ENCODE peak calls at places on chromosomes 2 and 18, in seven cellular contexts. One of them, this sample, is unnamed.

GRCh38 chr2:133739039-133739438 is 170.8 kb upstream of the NCKAP5 start:
- DNase-seq in SK-N-SH: no peak
- DNase-seq in MM.1S: no peak
- DNase-seq in OCI-LY7: no peak
- DNase-seq in PC-3: no peak
- DNase-seq in hepatocyte: no peak
- DNase-seq in HCT116: no peak
- DNase-seq in this sample: no peak

GRCh38 chr18:73918816-73919215 is 228.8 kb downstream of the FBXO15 start:
- DNase-seq in SK-N-SH: no peak
- DNase-seq in MM.1S: no peak
- DNase-seq in OCI-LY7: no peak
- DNase-seq in PC-3: no peak
- DNase-seq in hepatocyte: no peak
- DNase-seq in HCT116: no peak
- DNase-seq in this sample: no peak

GRCh38 chr2:60818272-60818671 is 62.2 kb downstream of the PAPOLG start:
- DNase-seq in SK-N-SH: no peak
- DNase-seq in MM.1S: no peak
- DNase-seq in OCI-LY7: peak; percentile 59
- DNase-seq in PC-3: peak; percentile 19
- DNase-seq in hepatocyte: no peak
- DNase-seq in HCT116: no peak
- DNase-seq in this sample: no peak

GRCh38 chr2:242013771-242014170 is 144.2 kb downstream of the RTP5 start:
- DNase-seq in SK-N-SH: no peak
- DNase-seq in MM.1S: no peak
- DNase-seq in OCI-LY7: no peak
- DNase-seq in PC-3: no peak
- DNase-seq in hepatocyte: no peak
- DNase-seq in HCT116: no peak
- DNase-seq in this sample: no peak

GRCh38 chr18:45637546-45638327 is 22.5 kb downstream of the SLC14A2 start:
- DNase-seq in SK-N-SH: no peak
- DNase-seq in MM.1S: no peak
- DNase-seq in OCI-LY7: no peak
- DNase-seq in PC-3: no peak
- DNase-seq in hepatocyte: no peak
- DNase-seq in HCT116: no peak
- DNase-seq in this sample: peak; percentile 54

GRCh38 chr2:230715201-230715600 is 2.6 kb downstream of the CAB39 start:
- DNase-seq in SK-N-SH: no peak
- DNase-seq in MM.1S: no peak
- DNase-seq in OCI-LY7: peak; percentile 39
- DNase-seq in PC-3: no peak
- DNase-seq in hepatocyte: no peak
- DNase-seq in HCT116: no peak
- DNase-seq in this sample: peak; percentile 28

GRCh38 chr2:233705911-233706506 is 6.7 kb upstream of the UGT1A5 start:
- DNase-seq in SK-N-SH: no peak
- DNase-seq in MM.1S: no peak
- DNase-seq in OCI-LY7: no peak
- DNase-seq in PC-3: peak; percentile 45
- DNase-seq in hepatocyte: no peak
- DNase-seq in HCT116: no peak
- DNase-seq in this sample: no peak

GRCh38 chr2:176581557-176582150 is 312.4 kb downstream of the MTX2 start:
- DNase-seq in SK-N-SH: no peak
- DNase-seq in MM.1S: no peak
- DNase-seq in OCI-LY7: no peak
- DNase-seq in PC-3: no peak
- DNase-seq in hepatocyte: no peak
- DNase-seq in HCT116: no peak
- DNase-seq in this sample: peak; percentile 35

GRCh38 chr2:68880213-68880612 is 9.0 kb upstream of the BMP10 start:
- DNase-seq in SK-N-SH: no peak
- DNase-seq in MM.1S: no peak
- DNase-seq in OCI-LY7: no peak
- DNase-seq in PC-3: no peak
- DNase-seq in hepatocyte: no peak
- DNase-seq in HCT116: no peak
- DNase-seq in this sample: no peak

DNA sequence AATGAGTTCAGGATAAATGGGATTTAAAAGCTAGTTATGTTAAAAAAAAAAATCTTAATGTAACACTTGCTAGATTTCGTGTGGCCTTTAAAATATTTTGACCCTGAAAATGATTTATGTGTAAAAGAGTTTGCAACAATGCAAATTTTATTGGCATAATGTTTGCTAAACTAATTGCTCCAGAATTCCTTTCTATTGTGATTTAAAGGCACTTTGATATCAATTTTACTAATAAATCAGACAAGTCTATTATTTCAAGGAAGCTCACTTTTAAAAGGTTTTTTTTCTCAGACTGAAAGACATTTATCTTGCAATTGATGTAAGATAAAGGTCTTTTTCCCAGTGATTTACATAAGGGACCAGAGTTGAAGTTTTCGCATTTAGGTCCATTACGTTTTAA is 17.5 kb downstream of the AP1S3 start:
- DNase-seq in SK-N-SH: no peak
- DNase-seq in MM.1S: no peak
- DNase-seq in OCI-LY7: no peak
- DNase-seq in PC-3: no peak
- DNase-seq in hepatocyte: no peak
- DNase-seq in HCT116: no peak
- DNase-seq in this sample: no peak
- H3K4me2 ChIP-seq in SK-N-SH: no peak overlapping the region
- H3K4me2 ChIP-seq in MM.1S: no peak overlapping the region
- H3K4me2 ChIP-seq in OCI-LY7: peak overlapping the region; percentile 71
- H3K4me2 ChIP-seq in PC-3: no peak overlapping the region
- H3K4me2 ChIP-seq in hepatocyte: no peak overlapping the region
- H3K4me2 ChIP-seq in HCT116: peak overlapping the region; percentile 53
- H3K4me2 ChIP-seq in this sample: no peak overlapping the region

GRCh38 chr2:119179951-119180350 is 21.4 kb upstream of the C1QL2 start:
- DNase-seq in SK-N-SH: no peak
- DNase-seq in MM.1S: no peak
- DNase-seq in OCI-LY7: no peak
- DNase-seq in PC-3: no peak
- DNase-seq in hepatocyte: no peak
- DNase-seq in HCT116: no peak
- DNase-seq in this sample: peak; percentile 32

GRCh38 chr2:119180891-119181290 is 22.3 kb upstream of the C1QL2 start:
- DNase-seq in SK-N-SH: no peak
- DNase-seq in MM.1S: no peak
- DNase-seq in OCI-LY7: no peak
- DNase-seq in PC-3: no peak
- DNase-seq in hepatocyte: no peak
- DNase-seq in HCT116: no peak
- DNase-seq in this sample: no peak

GRCh38 chr2:119181391-119181790 is 22.8 kb upstream of the C1QL2 start:
- DNase-seq in SK-N-SH: no peak
- DNase-seq in MM.1S: no peak
- DNase-seq in OCI-LY7: no peak
- DNase-seq in PC-3: no peak
- DNase-seq in hepatocyte: no peak
- DNase-seq in HCT116: no peak
- DNase-seq in this sample: no peak

GRCh38 chr2:119184512-119184911 is 26.0 kb upstream of the C1QL2 start:
- DNase-seq in SK-N-SH: no peak
- DNase-seq in MM.1S: no peak
- DNase-seq in OCI-LY7: no peak
- DNase-seq in PC-3: no peak
- DNase-seq in hepatocyte: no peak
- DNase-seq in HCT116: no peak
- DNase-seq in this sample: peak; percentile 60

DNA sequence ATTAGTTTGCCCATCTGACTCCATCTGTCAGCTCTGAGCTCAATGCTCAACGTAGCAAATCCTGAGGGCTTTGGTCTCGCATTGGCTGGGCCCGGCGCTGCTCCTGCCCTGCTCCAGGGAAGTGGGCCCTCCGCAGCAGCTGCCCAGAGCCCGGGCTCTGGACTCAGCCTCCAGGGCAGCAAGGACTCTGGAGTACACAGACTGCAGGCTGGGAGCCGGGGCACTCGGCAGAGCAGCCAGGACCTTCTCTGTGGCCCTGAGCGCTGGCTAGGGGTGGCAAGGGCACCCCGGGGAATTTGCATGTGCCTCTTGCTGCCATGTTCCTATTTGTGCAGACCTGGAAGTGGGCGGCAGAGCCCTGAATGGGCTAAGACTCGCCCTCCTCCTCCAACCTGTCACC is 23.5 kb upstream of the C1QL2 start:
- DNase-seq in SK-N-SH: no peak
- DNase-seq in MM.1S: no peak
- DNase-seq in OCI-LY7: no peak
- DNase-seq in PC-3: no peak
- DNase-seq in hepatocyte: no peak
- DNase-seq in HCT116: no peak
- DNase-seq in this sample: no peak
- TF ChIP-seq EZH2phosphoT487 in SK-N-SH: no peak
- TF ChIP-seq EZH2phosphoT487 in MM.1S: no peak
- TF ChIP-seq EZH2phosphoT487 in OCI-LY7: no peak
- TF ChIP-seq EZH2phosphoT487 in PC-3: no peak
- TF ChIP-seq EZH2phosphoT487 in hepatocyte: no peak
- TF ChIP-seq EZH2phosphoT487 in HCT116: no peak
- TF ChIP-seq EZH2phosphoT487 in this sample: no peak

GRCh38 chr2:164714471-164714870 is 93.2 kb upstream of the GRB14 start:
- DNase-seq in SK-N-SH: no peak
- DNase-seq in MM.1S: no peak
- DNase-seq in OCI-LY7: no peak
- DNase-seq in PC-3: no peak
- DNase-seq in hepatocyte: peak; percentile 40
- DNase-seq in HCT116: no peak
- DNase-seq in this sample: no peak

GRCh38 chr2:164710252-164710633 is 89.0 kb upstream of the GRB14 start:
- DNase-seq in SK-N-SH: no peak
- DNase-seq in MM.1S: no peak
- DNase-seq in OCI-LY7: no peak
- DNase-seq in PC-3: peak; percentile 74
- DNase-seq in hepatocyte: peak; percentile 38
- DNase-seq in HCT116: no peak
- DNase-seq in this sample: peak; percentile 15

GRCh38 chr2:164717000-164717597 is 95.8 kb upstream of the GRB14 start:
- DNase-seq in SK-N-SH: no peak
- DNase-seq in MM.1S: peak; percentile 18
- DNase-seq in OCI-LY7: peak; percentile 38
- DNase-seq in PC-3: peak; percentile 56
- DNase-seq in hepatocyte: peak; percentile 61
- DNase-seq in HCT116: peak; percentile 10
- DNase-seq in this sample: peak; percentile 68

GRCh38 chr2:164706522-164706921 is 85.2 kb upstream of the GRB14 start:
- DNase-seq in SK-N-SH: no peak
- DNase-seq in MM.1S: no peak
- DNase-seq in OCI-LY7: no peak
- DNase-seq in PC-3: peak; percentile 71
- DNase-seq in hepatocyte: no peak
- DNase-seq in HCT116: no peak
- DNase-seq in this sample: peak; percentile 91

GRCh38 chr2:164711246-164712138 is 90.2 kb upstream of the GRB14 start:
- DNase-seq in SK-N-SH: no peak
- DNase-seq in MM.1S: no peak
- DNase-seq in OCI-LY7: no peak
- DNase-seq in PC-3: peak; percentile 22
- DNase-seq in hepatocyte: peak; percentile 27
- DNase-seq in HCT116: no peak
- DNase-seq in this sample: no peak
- H3K4me2 ChIP-seq in SK-N-SH: no peak overlapping the region
- H3K4me2 ChIP-seq in MM.1S: no peak overlapping the region
- H3K4me2 ChIP-seq in OCI-LY7: no peak overlapping the region
- H3K4me2 ChIP-seq in PC-3: peak overlapping the region; percentile 11
- H3K4me2 ChIP-seq in hepatocyte: peak overlapping the region; percentile 55
- H3K4me2 ChIP-seq in HCT116: no peak overlapping the region
- H3K4me2 ChIP-seq in this sample: no peak overlapping the region

GRCh38 chr2:146697307-146697706 is 1147.5 kb upstream of the ACVR2A start:
- DNase-seq in SK-N-SH: no peak
- DNase-seq in MM.1S: no peak
- DNase-seq in OCI-LY7: no peak
- DNase-seq in PC-3: no peak
- DNase-seq in hepatocyte: no peak
- DNase-seq in HCT116: no peak
- DNase-seq in this sample: no peak

GRCh38 chr2:146701183-146701582 is 1143.6 kb upstream of the ACVR2A start:
- DNase-seq in SK-N-SH: no peak
- DNase-seq in MM.1S: no peak
- DNase-seq in OCI-LY7: peak; percentile 8
- DNase-seq in PC-3: peak; percentile 46
- DNase-seq in hepatocyte: no peak
- DNase-seq in HCT116: no peak
- DNase-seq in this sample: no peak
- TF ChIP-seq EZH2phosphoT487 in SK-N-SH: no peak
- TF ChIP-seq EZH2phosphoT487 in MM.1S: no peak
- TF ChIP-seq EZH2phosphoT487 in OCI-LY7: no peak
- TF ChIP-seq EZH2phosphoT487 in PC-3: no peak
- TF ChIP-seq EZH2phosphoT487 in hepatocyte: no peak
- TF ChIP-seq EZH2phosphoT487 in HCT116: no peak
- TF ChIP-seq EZH2phosphoT487 in this sample: no peak

This sample was measured in GM23248.